ENCODE peak calls at places on chromosomes 2 and 18, in eight cellular contexts. U, T, Z, D, O, J, I and P are unnamed samples.
A peak's percentile ranks its signal among the peaks of the same experiment; 100 is the strongest.

GRCh38 chr2:57076856-57077255 is 893.1 kb downstream of the CCDC85A start:
- DNase-seq in T (no peak), D (no peak), J (no peak), I (no peak), U (no peak), O (no peak), Z (no peak), P (no peak)

GRCh38 chr18:37484893-37485834 is 80.4 kb downstream of the CELF4 start:
- DNase-seq in D (peak; percentile 16), T (no peak), I (no peak), Z (no peak), O (peak; percentile 8), J (peak; percentile 19), U (no peak), P (peak; percentile 54)

GRCh38 chr2:22281033-22281432 is 1103.9 kb upstream of the KLHL29 start:
- DNase-seq in U (no peak), J (no peak), I (peak; percentile 42), D (no peak), O (no peak), Z (no peak), T (no peak), P (no peak)

GRCh38 chr18:331231-331771 is 63.5 kb upstream of the THOC1 start:
- DNase-seq in U (no peak), D (no peak), I (no peak), Z (no peak), T (no peak), O (no peak), J (no peak), P (no peak)

GRCh38 chr18:62374410-62374965 is 49.4 kb downstream of the TNFRSF11A start:
- DNase-seq in T (no peak), U (no peak), I (no peak), O (no peak), D (no peak), Z (no peak), J (no peak), P (no peak)

GRCh38 chr2:215882689-215883088 is 130.7 kb downstream of the MREG start:
- DNase-seq in I (no peak), D (no peak), Z (no peak), T (no peak), U (no peak), J (no peak), O (no peak), P (no peak)

GRCh38 chr2:178863856-178864620 is 56.8 kb upstream of the TTN start:
- DNase-seq in I (no peak), O (no peak), T (no peak), J (peak; percentile 68), Z (peak; percentile 69), D (no peak), U (no peak), P (peak; percentile 64)

GRCh38 chr18:9150116-9150515 is 13.5 kb downstream of the ANKRD12 start:
- DNase-seq in Z (no peak), O (no peak), D (no peak), J (no peak), U (no peak), T (no peak), I (no peak), P (no peak)

GRCh38 chr2:211599146-211599545 is 939.5 kb downstream of the ERBB4 start:
- DNase-seq in T (no peak), U (no peak), J (no peak), Z (no peak), O (no peak), D (no peak), I (no peak), P (no peak)

GRCh38 chr2:126482582-126483464 is 173.1 kb upstream of the GYPC start:
- DNase-seq in U (no peak), D (no peak), J (no peak), Z (no peak), I (no peak), T (peak; percentile 4), O (no peak), P (no peak)

GRCh38 chr18:25279133-25279532 is 72.8 kb downstream of the ZNF521 start:
- DNase-seq in U (no peak), Z (no peak), J (no peak), T (no peak), D (no peak), O (no peak), I (no peak), P (no peak)

GRCh38 chr2:55961318-55961911 is 37.8 kb upstream of the EFEMP1 start:
- DNase-seq in I (no peak), T (peak; percentile 39), O (peak; percentile 50), Z (no peak), U (no peak), D (no peak), J (no peak), P (no peak)

GRCh38 chr2:173210270-173211196 is 134.9 kb downstream of the MAP3K20 start:
- DNase-seq in T (peak; percentile 65), O (peak; percentile 65), Z (no peak), J (peak; percentile 39), I (peak; percentile 72), D (peak; percentile 63), U (peak; percentile 57), P (peak; percentile 55)

GRCh38 chr2:88127888-88128653 is at the start of gene FABP1:
- DNase-seq in Z (no peak), I (peak; percentile 80), O (no peak), D (peak; percentile 72), J (no peak), T (no peak), U (no peak), P (no peak)

GRCh38 chr2:241867776-241868420 is 1.6 kb upstream of the RTP5 start:
- DNase-seq in O (no peak), T (no peak), U (peak; percentile 77), J (peak; percentile 18), D (no peak), Z (peak; percentile 74), I (no peak), P (no peak)

GRCh38 chr2:225282858-225283693 is 116.4 kb upstream of the NYAP2 start:
- DNase-seq in J (no peak), U (no peak), Z (no peak), T (peak; percentile 41), I (no peak), O (peak; percentile 31), D (no peak), P (no peak)

GRCh38 chr2:18495058-18495457 is 65.4 kb downstream of the RDH14 start:
- DNase-seq in D (no peak), J (no peak), O (no peak), I (no peak), T (no peak), U (no peak), Z (no peak), P (no peak)

DNA sequence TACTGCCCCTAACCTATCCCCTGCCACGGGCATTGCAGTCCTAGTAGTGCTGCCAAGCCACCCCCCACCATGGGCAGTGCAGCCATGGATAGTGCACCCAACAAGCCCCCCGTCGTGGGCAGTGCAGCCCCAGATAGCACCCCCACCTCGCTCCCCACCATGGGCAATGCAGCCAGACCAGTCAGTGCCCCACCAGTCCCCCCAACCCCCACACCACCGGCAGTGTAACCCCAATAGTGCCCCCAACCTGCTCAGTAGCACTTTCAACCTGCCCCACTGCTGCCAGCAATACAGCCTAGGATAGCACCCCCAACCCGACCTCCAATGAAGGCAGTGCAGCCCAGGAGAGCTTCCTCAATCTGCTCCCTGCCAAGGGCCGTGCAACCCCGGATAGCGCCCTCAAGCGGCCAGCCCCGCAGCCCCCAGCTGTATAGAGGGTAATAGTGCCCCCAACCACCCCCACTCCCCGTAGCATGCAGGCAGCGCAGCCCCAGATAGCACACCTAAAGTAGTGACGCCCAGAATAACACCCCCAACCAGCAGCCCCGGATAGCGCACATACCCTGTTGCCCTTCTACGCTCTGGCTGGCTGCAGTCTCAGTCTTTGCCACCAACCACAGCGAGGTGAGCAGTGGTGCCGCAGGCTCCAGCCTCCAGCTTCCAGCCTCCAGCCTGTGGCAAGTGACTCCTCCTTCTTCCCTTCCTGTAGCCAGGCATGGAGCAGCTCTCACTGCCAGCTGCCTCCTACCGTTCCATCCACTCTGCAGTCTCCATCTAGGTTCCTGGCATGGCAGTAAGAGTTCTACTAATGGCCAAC is 45.4 kb upstream of the ANKRD62 start:
- DNase-seq in O (no peak), U (no peak), D (no peak), Z (no peak), T (no peak), J (no peak), I (no peak), P (no peak)
- TF ChIP-seq CTCF in O (no peak), U (no peak), D (no peak), Z (no peak), T (no peak), J (no peak), I (no peak), P (no peak)

DNA sequence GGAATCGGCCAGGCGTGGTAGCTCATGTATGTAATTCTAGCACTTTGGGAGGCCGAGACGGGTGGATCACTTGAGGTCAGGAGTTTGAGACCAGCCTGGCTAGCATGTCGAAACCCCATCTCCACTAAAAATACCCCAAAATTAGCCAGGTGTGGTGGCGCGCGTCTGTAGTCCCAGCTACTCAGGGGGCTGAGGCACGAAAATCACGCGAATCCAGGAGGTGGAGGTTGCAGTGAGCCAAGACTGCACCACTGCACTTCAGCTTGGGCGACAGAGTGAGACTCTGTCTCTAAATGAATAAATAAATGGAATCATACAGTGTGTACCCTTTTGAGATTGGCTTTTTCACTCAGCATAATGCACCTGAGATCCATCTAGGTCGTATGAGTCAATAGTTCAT is 19.4 kb upstream of the TTC39C start:
- DNase-seq in O (no peak), I (no peak), J (no peak), Z (no peak), D (no peak), U (no peak), T (no peak), P (no peak)
- H3K4me1 ChIP-seq in O (peaks cover 7% of the 10 kb centered on the region), I (no peaks in the 10 kb centered on the region), J (no peaks in the 10 kb centered on the region), Z (no peaks in the 10 kb centered on the region), D (no peaks in the 10 kb centered on the region), U (peaks cover 26% of the 10 kb centered on the region), T (peaks cover 5% of the 10 kb centered on the region), P (no peaks in the 10 kb centered on the region)

GRCh38 chr2:66432801-66433694 is 1.9 kb upstream of the MEIS1 start:
- DNase-seq in O (no peak), Z (peak; percentile 95), T (no peak), U (no peak), I (peak; percentile 92), J (peak; percentile 86), D (peak; percentile 70), P (peak; percentile 93)
- TF ChIP-seq CTCF in O (no peak), Z (peak; percentile 3), T (no peak), U (no peak), I (no peak), J (no peak), D (no peak), P (peak; percentile 35)

GRCh38 chr18:48941672-48942071 is 9.1 kb downstream of the SMAD7 start:
- DNase-seq in J (no peak), O (no peak), T (no peak), U (no peak), I (no peak), D (no peak), Z (no peak), P (no peak)

GRCh38 chr18:48940854-48941531 is 9.8 kb downstream of the SMAD7 start:
- DNase-seq in Z (no peak), O (no peak), I (no peak), T (no peak), J (no peak), U (peak; percentile 90), D (peak; percentile 67), P (no peak)

GRCh38 chr18:48937869-48938750 is 12.7 kb downstream of the SMAD7 start:
- DNase-seq in J (no peak), O (no peak), I (no peak), D (no peak), U (no peak), T (no peak), Z (no peak), P (no peak)

GRCh38 chr18:48939368-48940097 is 11.2 kb downstream of the SMAD7 start:
- DNase-seq in O (no peak), T (no peak), Z (peak; percentile 89), D (no peak), U (no peak), I (no peak), J (no peak), P (peak; percentile 69)

GRCh38 chr18:48938827-48939367 is 11.9 kb downstream of the SMAD7 start:
- DNase-seq in I (no peak), J (no peak), D (no peak), T (no peak), Z (peak; percentile 69), O (no peak), U (no peak), P (peak; percentile 30)
- H3K4me1 ChIP-seq in I (no peaks in the 10 kb centered on the region), J (peaks cover 86% of the 10 kb centered on the region), D (peaks cover 82% of the 10 kb centered on the region), T (peaks cover 39% of the 10 kb centered on the region), Z (peaks cover 75% of the 10 kb centered on the region), O (peaks cover 71% of the 10 kb centered on the region), U (peaks cover 77% of the 10 kb centered on the region), P (peaks cover 41% of the 10 kb centered on the region)